ENCODE peak calls at places on chromosomes 11 and 22, in eight cellular contexts. U is left ventricle myocardium inferior; T is esophagus squamous epithelium; X is CD8-positive, alpha-beta memory T cell; A is MM.1S; H is pancreas; C is uterus; Z is A549. I is an unnamed sample.

GRCh38 chr11:88709567-88709966 is 356.2 kb downstream of the GRM5 start:
- DNase-seq in H (no peak), X (no peak), A (no peak), Z (peak; percentile 52), C (no peak), T (no peak), U (no peak), I (no peak)

GRCh38 chr11:64875369-64876225 is 2.8 kb downstream of the EHD1 start:
- DNase-seq in A (no peak), Z (no peak), T (no peak), H (no peak), C (no peak), X (no peak), U (no peak), I (no peak)

GRCh38 chr11:22521226-22521625 is 104.4 kb downstream of the FANCF start:
- DNase-seq in C (no peak), A (no peak), X (no peak), U (no peak), T (no peak), H (no peak), Z (peak; percentile 26), I (no peak)

GRCh38 chr22:36702832-36703210 is 731 bp downstream of the CACNG2 start:
- DNase-seq in A (no peak), Z (no peak), C (no peak), T (no peak), H (no peak), U (no peak), X (no peak), I (no peak)

GRCh38 chr11:43997022-43997665 is 50.6 kb upstream of the ACCSL start:
- DNase-seq in U (no peak), Z (no peak), T (no peak), H (no peak), X (no peak), A (no peak), C (no peak), I (no peak)

GRCh38 chr11:103488021-103488420 is 378.8 kb downstream of the DYNC2H1 start:
- DNase-seq in A (peak; percentile 66), Z (no peak), X (no peak), U (no peak), C (no peak), T (no peak), H (no peak), I (no peak)

GRCh38 chr22:24554316-24555159 is at the start of gene GUCD1:
- DNase-seq in U (peak; percentile 22), T (no peak), Z (no peak), C (no peak), X (no peak), A (peak; percentile 52), H (peak; percentile 71), I (peak; percentile 52)

GRCh38 chr11:78744949-78745348 is 170.3 kb upstream of the NARS2 start:
- DNase-seq in T (no peak), A (no peak), C (no peak), Z (no peak), H (no peak), U (no peak), X (no peak), I (no peak)

GRCh38 chr11:2827792-2828191 is 57.8 kb downstream of the CDKN1C start:
- DNase-seq in A (no peak), T (no peak), C (no peak), U (peak; percentile 9), Z (no peak), H (peak; percentile 29), X (no peak), I (no peak)

GRCh38 chr11:44177905-44178304 is 82.4 kb downstream of the EXT2 start:
- DNase-seq in T (no peak), U (no peak), H (no peak), X (no peak), C (no peak), Z (no peak), A (no peak), I (no peak)

GRCh38 chr11:117181586-117182550 is 3.3 kb downstream of the SIDT2 start:
- DNase-seq in Z (no peak), U (no peak), H (no peak), A (no peak), X (no peak), C (no peak), T (no peak), I (no peak)

GRCh38 chr11:59158206-59159068 is 13.5 kb upstream of the DTX4 start:
- DNase-seq in Z (peak; percentile 74), T (no peak), X (peak; percentile 27), A (peak; percentile 76), C (peak; percentile 57), H (no peak), U (peak; percentile 18), I (peak; percentile 58)

GRCh38 chr22:45302047-45302446 is 7.7 kb upstream of the FAM118A start:
- DNase-seq in T (no peak), Z (peak; percentile 57), H (no peak), U (no peak), C (no peak), A (no peak), X (no peak), I (no peak)

GRCh38 chr11:104772806-104773241 is 125.4 kb downstream of the CASP12 start:
- DNase-seq in X (no peak), H (no peak), U (no peak), T (no peak), Z (peak; percentile 21), C (no peak), A (no peak), I (no peak)

GRCh38 chr22:18976197-18976751 is 40.2 kb upstream of the PRODH start:
- DNase-seq in C (no peak), H (peak; percentile 83), A (no peak), T (no peak), U (no peak), Z (no peak), X (no peak), I (no peak)

GRCh38 chr22:18979957-18980356 is 43.9 kb upstream of the PRODH start:
- DNase-seq in C (no peak), U (no peak), H (no peak), X (no peak), A (no peak), Z (no peak), T (no peak), I (no peak)

GRCh38 chr22:18980829-18981228 is 44.7 kb upstream of the PRODH start:
- DNase-seq in Z (no peak), U (no peak), T (no peak), C (no peak), H (no peak), X (no peak), A (no peak), I (no peak)

GRCh38 chr22:18977824-18978425 is 41.8 kb upstream of the PRODH start:
- DNase-seq in X (no peak), Z (no peak), U (no peak), C (no peak), H (no peak), T (no peak), A (no peak), I (no peak)

GRCh38 chr22:18978506-18978905 is 42.4 kb upstream of the PRODH start:
- DNase-seq in T (no peak), A (no peak), C (no peak), U (no peak), H (no peak), X (no peak), Z (no peak), I (no peak)
- H3K4me3 ChIP-seq in T (no peak overlapping the region), A (no peak overlapping the region), C (no peak overlapping the region), U (no peak overlapping the region), H (no peak overlapping the region), X (no peak overlapping the region), Z (no peak overlapping the region), I (no peak overlapping the region)

GRCh38 chr11:98732947-98733346 is 287.8 kb upstream of the CNTN5 start:
- DNase-seq in C (no peak), T (no peak), A (no peak), Z (no peak), U (no peak), X (no peak), H (no peak), I (no peak)
- H3K9me3 ChIP-seq in C (no peaks in the 10 kb centered on the region), T (no peaks in the 10 kb centered on the region), A (no peaks in the 10 kb centered on the region), Z (no peaks in the 10 kb centered on the region), U (peaks cover 9% of the 10 kb centered on the region), X (no peaks in the 10 kb centered on the region), H (no peaks in the 10 kb centered on the region), I (peaks cover 10% of the 10 kb centered on the region)

GRCh38 chr11:73176892-73177155 is 34.7 kb upstream of the FCHSD2 start:
- DNase-seq in Z (no peak), T (no peak), A (no peak), H (no peak), C (no peak), U (no peak), X (no peak), I (no peak)

GRCh38 chr11:73177380-73178091 is 35.4 kb upstream of the FCHSD2 start:
- DNase-seq in A (no peak), X (no peak), U (peak; percentile 61), C (peak; percentile 59), T (no peak), Z (no peak), H (peak; percentile 72), I (no peak)

GRCh38 chr11:73178092-73178539 is 36.0 kb upstream of the FCHSD2 start:
- DNase-seq in C (peak; percentile 77), Z (peak; percentile 70), H (peak; percentile 90), U (peak; percentile 84), X (peak; percentile 60), A (peak; percentile 86), T (peak; percentile 34), I (peak; percentile 84)

GRCh38 chr11:73175551-73176144 is 33.5 kb upstream of the FCHSD2 start:
- DNase-seq in X (no peak), T (no peak), C (no peak), A (no peak), U (no peak), Z (no peak), H (no peak), I (no peak)

DNA sequence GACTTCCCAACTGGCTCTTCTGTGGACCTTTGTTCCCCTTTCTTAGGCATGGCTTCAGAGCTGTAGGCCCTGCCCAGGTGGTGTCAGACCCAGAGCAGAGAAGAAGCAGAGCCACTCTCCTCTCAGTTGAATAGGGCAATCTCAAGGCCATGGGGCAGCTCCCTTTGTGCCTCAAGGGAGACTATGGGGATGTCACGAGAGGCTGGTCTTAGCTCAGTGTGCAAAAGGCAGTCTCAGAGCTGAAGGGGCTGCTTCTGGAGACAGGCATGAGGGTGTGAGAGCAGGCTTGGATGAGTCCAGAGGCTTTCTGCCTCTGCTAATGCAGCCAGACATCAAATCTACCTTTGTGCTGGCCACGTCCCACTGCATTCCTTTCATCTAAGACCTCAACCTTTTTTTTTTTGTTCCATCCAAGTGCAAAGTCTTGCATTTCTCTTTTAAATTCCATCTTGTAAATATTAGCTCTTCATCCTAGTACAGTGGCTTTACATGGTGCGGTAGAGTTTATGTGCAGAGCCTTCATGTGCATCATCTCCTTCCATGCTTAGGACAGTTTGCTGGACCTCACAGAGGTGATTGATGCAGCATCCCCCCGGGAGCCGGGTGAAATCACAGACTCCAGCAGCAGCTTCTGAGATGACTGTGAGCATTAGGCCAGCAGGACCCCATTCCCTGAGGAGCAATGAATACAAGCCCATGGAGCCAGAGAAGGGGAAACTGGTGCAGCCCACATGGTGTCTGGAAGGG is 34.2 kb upstream of the FCHSD2 start:
- DNase-seq in A (no peak), T (no peak), U (no peak), C (no peak), Z (no peak), H (no peak), X (no peak), I (no peak)
- H3K4me1 ChIP-seq in A (peaks cover 26% of the 10 kb centered on the region), T (peaks cover 34% of the 10 kb centered on the region), U (peaks cover 80% of the 10 kb centered on the region), C (peaks cover 3% of the 10 kb centered on the region), Z (no peaks in the 10 kb centered on the region), H (no peaks in the 10 kb centered on the region), X (no peaks in the 10 kb centered on the region), I (peaks cover 9% of the 10 kb centered on the region)

DNA sequence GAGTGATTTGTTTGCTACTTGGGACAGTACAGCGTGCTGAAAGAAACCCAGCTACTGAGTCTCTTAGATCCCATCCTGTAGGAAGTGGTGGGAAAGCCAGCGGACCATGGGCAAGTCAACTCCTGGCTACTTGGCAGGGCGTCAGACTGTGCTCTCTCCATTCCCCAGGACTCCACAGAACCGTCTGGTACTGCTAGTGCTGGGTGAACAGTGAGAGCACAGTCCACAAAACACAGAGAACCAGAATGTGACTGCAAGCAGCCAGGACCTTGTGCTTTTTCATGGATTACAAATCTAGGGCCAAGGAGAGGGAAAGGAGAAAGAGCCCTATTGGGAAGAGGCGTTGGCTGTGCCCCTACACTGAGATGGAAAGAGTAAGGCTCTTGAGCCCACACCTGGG is 10.2 kb downstream of the BID start:
- DNase-seq in X (no peak), A (no peak), Z (no peak), H (no peak), C (no peak), T (no peak), U (no peak), I (no peak)
- H3K4me3 ChIP-seq in X (no peak overlapping the region), A (no peak overlapping the region), Z (no peak overlapping the region), H (no peak overlapping the region), C (no peak overlapping the region), T (no peak overlapping the region), U (no peak overlapping the region), I (no peak overlapping the region)

I was measured in transverse colon.